ENCODE peak calls at places on chromosomes 7 and 10, in six cellular contexts. T, O, F, N, A and Y are unnamed samples.
A peak's percentile ranks its signal among the peaks of the same experiment; 100 is the strongest.

GRCh38 chr7:141866974-141867373 is 25.7 kb upstream of the PRSS37 start:
- ATAC-seq in A (no peak), T (no peak), F (no peak), N (no peak), O (no peak), Y (no peak)

GRCh38 chr10:126730856-126731612 is 60.5 kb upstream of the C10orf90 start:
- ATAC-seq in A (no peak), F (no peak), N (no peak), T (no peak), O (no peak), Y (no peak)

GRCh38 chr7:34060548-34060947 is 155.2 kb downstream of the BMPER start:
- ATAC-seq in N (no peak), A (no peak), F (peak; percentile 49), T (no peak), O (no peak), Y (no peak)

GRCh38 chr10:132908621-132909295 is 33.6 kb downstream of the CFAP46 start:
- ATAC-seq in A (no peak), T (no peak), F (no peak), N (no peak), O (no peak), Y (no peak)

GRCh38 chr10:17710181-17710580 is 41.8 kb upstream of the TMEM236 start:
- ATAC-seq in N (no peak), F (no peak), O (no peak), T (no peak), A (no peak), Y (no peak)

GRCh38 chr7:117603627-117604026 is 123.8 kb downstream of the CFTR start:
- ATAC-seq in F (no peak), N (peak; percentile 74), O (no peak), A (no peak), T (no peak), Y (no peak)

GRCh38 chr7:121020652-121021051 is 32.1 kb downstream of the CPED1 start:
- ATAC-seq in N (no peak), F (peak; percentile 38), O (no peak), T (no peak), A (peak; percentile 27), Y (peak; percentile 50)

GRCh38 chr7:128017880-128018845 is 13.1 kb downstream of the LRRC4 start:
- ATAC-seq in A (peak; percentile 39), F (no peak), O (no peak), T (no peak), N (no peak), Y (no peak)

GRCh38 chr10:2680802-2681201 is 386.5 kb upstream of the PFKP start:
- ATAC-seq in A (no peak), O (no peak), T (no peak), N (no peak), F (no peak), Y (no peak)

GRCh38 chr7:142134944-142135343 is 23.4 kb downstream of the MGAM2 start:
- ATAC-seq in F (no peak), A (peak; percentile 66), O (no peak), T (no peak), N (no peak), Y (no peak)

GRCh38 chr7:10939237-10939910 is 34.3 kb upstream of the PHF14 start:
- ATAC-seq in A (peak; percentile 2), T (peak; percentile 61), O (peak; percentile 81), F (peak; percentile 27), N (peak; percentile 53), Y (no peak)

GRCh38 chr7:31102151-31102972 is 50.3 kb downstream of the ADCYAP1R1 start:
- ATAC-seq in O (no peak), A (no peak), T (no peak), N (no peak), F (no peak), Y (no peak)

GRCh38 chr10:72126184-72126871 is 38.0 kb upstream of the SPOCK2 start:
- ATAC-seq in T (peak; percentile 78), A (peak; percentile 55), F (peak; percentile 56), O (no peak), N (peak; percentile 42), Y (no peak)

GRCh38 chr7:101212014-101212413 is 5.4 kb downstream of the PLOD3 start:
- ATAC-seq in F (no peak), A (no peak), N (no peak), O (peak; percentile 25), T (no peak), Y (no peak)

GRCh38 chr7:32587431-32587948 is 92.2 kb downstream of the AVL9 start:
- ATAC-seq in N (no peak), F (peak; percentile 55), T (no peak), O (peak; percentile 77), A (peak; percentile 49), Y (peak; percentile 45)

GRCh38 chr7:29230871-29231345 is 36.3 kb downstream of the CHN2 start:
- ATAC-seq in A (peak; percentile 64), F (no peak), T (no peak), O (peak; percentile 91), N (no peak), Y (no peak)

GRCh38 chr10:131875501-131875900 is 25.3 kb upstream of the PPP2R2D start:
- ATAC-seq in A (no peak), F (no peak), O (no peak), T (no peak), N (no peak), Y (no peak)

GRCh38 chr10:26931223-26931622 is 70.5 kb upstream of the ABI1 start:
- ATAC-seq in T (no peak), A (no peak), F (peak; percentile 37), N (peak; percentile 100), O (peak; percentile 99), Y (no peak)

GRCh38 chr10:92696606-92697383 is 7.0 kb downstream of the HHEX start:
- ATAC-seq in F (peak; percentile 3), A (peak; percentile 13), O (peak; percentile 59), T (no peak), N (no peak), Y (no peak)

GRCh38 chr10:24215193-24215592 is 6.3 kb downstream of the KIAA1217 start:
- ATAC-seq in O (peak; percentile 62), F (no peak), T (no peak), N (no peak), A (peak; percentile 34), Y (peak; percentile 25)

GRCh38 chr7:282621-283020 is 7.3 kb upstream of the FOXL3 start:
- ATAC-seq in O (no peak), A (no peak), F (no peak), N (no peak), T (no peak), Y (no peak)

GRCh38 chr7:284762-285722 is 4.9 kb upstream of the FOXL3 start:
- ATAC-seq in N (no peak), F (no peak), O (peak; percentile 84), A (no peak), T (no peak), Y (no peak)

GRCh38 chr7:288671-289101 is 1.3 kb upstream of the FOXL3 start:
- ATAC-seq in A (no peak), T (no peak), O (no peak), F (no peak), N (no peak), Y (no peak)

GRCh38 chr7:286278-286677 is 3.7 kb upstream of the FOXL3 start:
- ATAC-seq in O (no peak), N (no peak), T (no peak), F (no peak), A (no peak), Y (no peak)

GRCh38 chr7:285731-286130 is 4.2 kb upstream of the FOXL3 start:
- ATAC-seq in A (no peak), F (no peak), N (no peak), T (no peak), O (peak; percentile 34), Y (no peak)
- H3K27ac ChIP-seq in A (no peak overlapping the region), F (no peak overlapping the region), N (no peak overlapping the region), T (no peak overlapping the region), O (no peak overlapping the region), Y (no peak overlapping the region)

DNA sequence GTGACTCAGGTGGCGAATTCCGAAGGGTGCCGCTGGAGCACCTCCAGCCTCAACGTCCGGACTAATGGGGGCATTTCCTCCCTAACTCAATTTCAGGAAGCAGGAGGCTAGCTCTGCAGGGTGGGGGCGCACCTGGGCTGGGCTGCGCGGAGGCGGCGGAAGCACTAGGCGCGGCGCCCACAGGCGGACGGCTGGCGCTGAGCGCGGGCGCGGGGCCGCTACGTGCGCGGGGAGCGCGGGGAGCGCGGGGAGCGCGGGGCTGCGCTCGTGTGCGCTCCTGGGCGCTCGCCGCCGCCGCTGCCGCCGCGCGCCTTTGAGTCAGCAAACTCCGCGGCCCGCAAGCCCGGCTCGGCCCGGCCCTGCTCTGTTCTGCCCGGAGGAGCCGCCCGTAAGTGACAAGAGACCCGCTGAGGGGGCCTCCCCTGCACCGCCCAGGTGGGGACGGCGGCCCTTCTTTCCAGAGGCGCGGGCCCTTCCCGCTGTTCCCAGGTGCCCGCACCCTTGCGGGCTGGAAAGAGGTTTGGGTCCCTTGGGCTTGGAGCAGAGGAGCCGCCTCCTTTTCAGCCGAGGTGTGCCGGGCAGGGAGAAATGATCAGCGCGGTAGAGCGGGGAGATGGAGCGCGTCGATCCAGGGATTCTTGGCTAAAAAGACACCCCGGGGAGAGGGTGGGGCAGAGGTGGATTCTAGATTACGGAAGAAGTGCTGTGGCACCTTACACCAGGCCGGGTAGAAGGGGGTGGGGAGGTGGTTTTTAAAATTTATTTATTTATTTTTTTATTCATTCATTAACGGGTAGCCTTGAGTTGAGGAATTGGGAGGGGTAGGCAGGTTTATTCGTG is at the start of gene SNX10:
- ATAC-seq in A (peak; percentile 93), O (peak; percentile 95), F (peak; percentile 66), T (peak; percentile 95), N (peak; percentile 80), Y (peak; percentile 48)
- TF ChIP-seq POLR2A in A (peak; percentile 41), O (no peak), F (no peak), T (peak; percentile 63), N (peak; percentile 66), Y (no peak)

GRCh38 chr10:117418121-117418520 is 42.9 kb upstream of the PDZD8 start:
- ATAC-seq in O (no peak), F (no peak), T (no peak), A (no peak), N (no peak), Y (no peak)
- H3K27ac ChIP-seq in O (no peak overlapping the region), F (no peak overlapping the region), T (no peak overlapping the region), A (no peak overlapping the region), N (no peak overlapping the region), Y (no peak overlapping the region)

GRCh38 chr7:5694221-5694754 is 87.2 kb downstream of the RNF216 start:
- ATAC-seq in O (no peak), N (peak; percentile 26), A (peak; percentile 41), F (peak; percentile 22), T (no peak), Y (peak; percentile 27)

GRCh38 chr7:5696346-5697100 is 84.9 kb downstream of the RNF216 start:
- ATAC-seq in F (no peak), O (no peak), T (no peak), A (peak; percentile 16), N (no peak), Y (no peak)

GRCh38 chr7:5695709-5696345 is 85.6 kb downstream of the RNF216 start:
- ATAC-seq in A (peak; percentile 42), T (no peak), N (no peak), F (peak; percentile 13), O (no peak), Y (peak; percentile 40)

GRCh38 chr7:5693529-5693928 is 87.9 kb downstream of the RNF216 start:
- ATAC-seq in A (peak; percentile 47), N (peak; percentile 81), T (no peak), F (peak; percentile 4), O (no peak), Y (peak; percentile 17)

GRCh38 chr7:5695037-5695708 is 86.3 kb downstream of the RNF216 start:
- ATAC-seq in A (no peak), O (no peak), T (no peak), F (peak; percentile 21), N (peak; percentile 67), Y (peak; percentile 57)
- TF ChIP-seq POLR2A in A (no peak), O (no peak), T (no peak), F (peak; percentile 85), N (peak; percentile 97), Y (peak; percentile 95)